ENCODE peak calls at places on chromosomes 11 and 22, in ten cellular contexts. R is psoas muscle; J is IMR-90; K is CD4-positive, alpha-beta T cell; I is HL-60; G is GM06990; S is H9; M is A673; X is HFF-Myc; H is neural crest cell. Y is an unnamed sample.

GRCh38 chr22:25875461-25875860 is 133.5 kb downstream of the MYO18B start:
- DNase-seq in H (no peak), M (no peak), I (no peak), G (no peak), S (no peak), K (no peak), J (no peak), X (no peak), R (no peak), Y (no peak)

GRCh38 chr11:77083553-77084245 is 16.9 kb downstream of the CAPN5 start:
- DNase-seq in H (no peak), G (no peak), R (peak), X (no peak), I (no peak), K (no peak), S (no peak), J (no peak), M (no peak), Y (no peak)

GRCh38 chr11:64076764-64077163 is 41.0 kb downstream of the FLRT1 start:
- DNase-seq in H (no peak), X (no peak), K (no peak), M (no peak), J (no peak), G (no peak), R (no peak), I (no peak), S (no peak), Y (no peak)

GRCh38 chr11:69442012-69442806 is 39.3 kb upstream of the LINC01488 start:
- DNase-seq in X (no peak), H (no peak), R (no peak), K (no peak), I (no peak), M (no peak), G (no peak), S (no peak), J (no peak), Y (no peak)

GRCh38 chr11:47216141-47216798 is 1.5 kb downstream of the DDB2 start:
- DNase-seq in H (no peak), I (peak), S (no peak), R (no peak), X (no peak), G (peak), M (peak), K (peak), J (peak), Y (no peak)

GRCh38 chr22:24391836-24392217 is 35.6 kb upstream of the ADORA2A start:
- DNase-seq in R (no peak), S (no peak), X (no peak), J (peak), G (no peak), K (no peak), H (no peak), I (no peak), M (no peak), Y (no peak)

GRCh38 chr11:5280582-5281102 is 10.9 kb upstream of the HBE1 start:
- DNase-seq in G (peak), S (peak), J (peak), R (peak), X (peak), I (peak), M (peak), K (no peak), H (no peak), Y (peak)

GRCh38 chr11:111370902-111371578 is 8.0 kb downstream of the POU2AF1 start:
- DNase-seq in K (no peak), H (no peak), M (no peak), R (no peak), G (peak), X (no peak), S (no peak), J (no peak), I (no peak), Y (no peak)

GRCh38 chr11:10688401-10688800 is 5.2 kb downstream of the IRAG1 start:
- DNase-seq in R (no peak), X (no peak), I (no peak), M (no peak), S (no peak), J (peak), H (no peak), G (no peak), K (no peak), Y (no peak)

GRCh38 chr22:39679652-39680051 is 109.1 kb downstream of the CACNA1I start:
- DNase-seq in K (no peak), H (no peak), I (no peak), X (no peak), S (no peak), G (no peak), M (no peak), R (no peak), J (no peak), Y (no peak)

GRCh38 chr11:102401905-102402304 is 50.7 kb downstream of the TMEM123 start:
- DNase-seq in K (no peak), G (no peak), S (no peak), R (no peak), X (no peak), J (no peak), I (no peak), M (no peak), H (no peak), Y (no peak)

GRCh38 chr11:84722583-84723108 is 904.5 kb downstream of the DLG2 start:
- DNase-seq in J (no peak), S (peak), X (no peak), K (no peak), I (no peak), M (peak), G (no peak), R (no peak), H (no peak), Y (peak)
- TF ChIP-seq CTCF in J (no peak), S (peak), X (no peak), K (no peak), I (no peak), M (peak), G (no peak), R (peak), H (peak), Y (peak)

GRCh38 chr11:128948583-128948982 is 5.9 kb upstream of the TP53AIP1 start:
- DNase-seq in R (no peak), J (no peak), M (no peak), X (no peak), G (no peak), I (no peak), H (no peak), K (no peak), S (peak), Y (peak)
- TF ChIP-seq CTCF in R (no peak), J (peak), M (no peak), X (peak), G (peak), I (no peak), H (peak), K (no peak), S (peak), Y (peak)

DNA sequence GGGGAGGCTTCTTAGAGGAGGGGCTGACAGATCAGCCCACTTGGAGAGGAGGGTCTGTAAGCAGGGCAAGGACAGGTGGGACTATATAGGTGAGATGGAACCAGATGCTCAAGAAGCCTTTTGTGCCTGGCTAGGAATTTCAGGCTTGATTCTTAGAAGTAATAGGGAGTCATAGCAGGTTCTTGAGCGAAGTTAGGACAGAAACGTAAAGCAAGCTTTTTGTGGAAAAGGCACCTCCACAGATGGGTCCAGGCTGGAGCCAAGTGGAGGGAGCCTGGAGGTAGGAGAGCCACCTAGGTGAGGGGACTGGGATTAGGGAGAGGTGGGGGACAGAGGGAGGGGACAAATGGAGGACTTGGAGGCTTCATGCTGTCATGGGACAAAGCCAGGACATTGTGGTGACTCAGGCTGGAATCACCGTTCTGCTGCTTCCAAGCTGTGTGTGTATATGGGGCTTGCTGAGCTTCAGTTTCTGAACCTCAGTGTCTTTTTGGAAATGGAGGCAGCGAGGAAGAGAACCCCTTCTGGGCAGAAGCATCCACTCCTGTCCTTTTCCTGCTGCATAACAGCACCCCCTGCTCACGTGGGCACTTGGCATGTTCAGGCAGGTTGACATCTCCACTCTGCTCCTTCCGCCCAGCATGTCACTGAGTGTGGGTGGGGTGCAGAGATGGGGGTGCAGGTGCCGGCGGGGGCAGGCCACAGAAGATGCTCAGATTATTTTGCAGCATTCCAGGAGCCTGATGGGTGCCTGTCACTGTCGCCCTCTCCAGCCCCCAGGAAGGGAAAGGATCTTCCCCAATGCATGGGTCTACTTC is 58.0 kb downstream of the MCM5 start:
- DNase-seq in J (peak), K (no peak), I (no peak), H (no peak), X (no peak), S (no peak), R (no peak), G (no peak), M (no peak), Y (no peak)
- TF ChIP-seq CTCF in J (no peak), K (no peak), I (no peak), H (no peak), X (no peak), S (no peak), R (no peak), G (no peak), M (no peak), Y (no peak)

DNA sequence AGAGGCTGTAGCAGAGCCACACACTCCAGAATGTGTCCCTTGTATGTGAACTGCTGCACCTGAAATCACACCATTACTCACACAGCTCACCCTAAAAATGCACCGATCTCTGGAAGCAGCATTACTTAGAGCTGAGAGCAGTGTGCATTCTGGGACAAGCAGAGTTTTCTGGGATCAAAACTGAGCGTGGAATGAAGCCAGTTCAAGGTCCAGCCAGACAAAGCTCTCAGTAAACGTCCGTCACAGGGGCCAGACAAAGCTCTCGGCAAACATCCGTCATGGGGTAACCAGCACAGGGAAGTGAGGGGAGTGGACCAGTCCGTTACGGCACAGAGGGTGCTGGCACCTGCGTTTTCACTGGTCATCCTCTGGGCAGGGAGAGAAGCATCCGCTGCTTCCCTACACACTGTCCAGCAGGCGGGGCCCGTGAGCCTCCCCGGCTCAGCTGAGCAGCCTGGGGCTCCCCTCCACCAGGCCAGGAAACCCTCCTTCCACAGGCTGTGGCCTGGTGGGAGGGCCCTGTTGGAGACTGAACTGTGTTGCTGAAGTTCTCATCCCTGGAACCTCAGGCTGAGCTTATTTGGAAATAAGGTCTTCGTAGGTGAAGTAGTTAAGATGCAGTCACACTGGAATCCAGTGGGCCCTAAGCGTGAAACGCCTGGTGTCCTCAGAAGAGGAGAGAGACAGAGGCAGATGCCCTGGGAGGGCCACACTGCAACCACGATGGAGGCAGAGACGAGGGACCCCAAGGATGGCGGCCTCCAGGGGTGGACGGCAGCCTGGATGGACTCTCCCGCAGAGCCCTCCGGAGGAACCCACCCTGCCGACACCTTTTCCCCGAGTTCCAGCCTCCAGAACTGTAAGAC is 883.9 kb downstream of the BRD1 start:
- DNase-seq in H (peak), M (peak), X (no peak), R (no peak), J (no peak), S (peak), I (peak), G (no peak), K (no peak), Y (peak)
- TF ChIP-seq CTCF in H (peak), M (peak), X (no peak), R (peak), J (no peak), S (peak), I (peak), G (no peak), K (no peak), Y (peak)

DNA sequence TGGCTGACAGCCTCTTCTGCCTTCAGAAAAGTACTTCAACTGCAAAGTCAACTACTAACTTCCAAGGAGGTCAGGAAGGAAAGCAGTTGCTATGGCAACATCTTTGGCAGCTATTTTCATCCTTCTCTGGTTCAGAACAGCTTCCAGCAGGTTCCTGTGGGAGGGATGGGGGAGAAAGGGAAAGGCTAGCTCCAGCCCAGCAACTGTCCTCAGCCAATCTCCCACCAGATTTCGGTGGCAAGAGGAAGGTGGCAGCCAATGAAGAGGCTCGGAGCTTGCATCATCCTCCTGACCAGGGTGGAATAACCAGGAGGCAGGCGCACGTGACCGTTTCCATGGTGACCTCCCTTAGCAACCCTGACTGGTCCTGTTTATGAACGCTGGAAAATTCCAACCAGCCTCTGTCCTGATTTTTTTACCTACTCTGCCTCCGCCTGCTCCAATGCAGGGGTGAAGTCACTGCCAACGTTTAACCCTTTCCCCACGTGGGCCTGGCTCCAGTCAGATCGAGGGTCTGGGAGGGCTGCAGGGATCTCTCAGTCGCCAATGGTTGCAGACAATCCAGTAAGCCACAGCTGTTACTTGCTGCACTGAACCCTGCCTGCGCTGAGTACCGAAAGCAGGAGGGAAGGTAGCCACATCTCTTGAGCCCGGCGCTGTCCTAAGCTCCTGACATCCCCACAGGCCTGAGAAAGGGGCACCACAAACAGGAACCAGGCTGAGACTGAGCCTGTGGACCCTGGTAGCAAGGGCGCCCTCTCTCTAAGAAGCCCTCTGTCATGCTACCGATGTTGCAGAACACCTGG is 11.2 kb upstream of the MALAT1 start:
- DNase-seq in K (no peak), J (peak), M (peak), G (peak), H (peak), R (peak), I (peak), S (peak), X (peak), Y (peak)
- TF ChIP-seq CTCF in K (no peak), J (no peak), M (no peak), G (peak), H (no peak), R (no peak), I (no peak), S (no peak), X (no peak), Y (no peak)

GRCh38 chr11:49995559-49995958 is 13.2 kb upstream of the OR4C12 start:
- DNase-seq in S (peak), K (no peak), H (no peak), J (peak), R (no peak), X (peak), M (peak), G (no peak), I (peak), Y (peak)
- TF ChIP-seq CTCF in S (peak), K (no peak), H (peak), J (peak), R (peak), X (peak), M (peak), G (peak), I (no peak), Y (no peak)

GRCh38 chr11:117180661-117181585 is 2.4 kb downstream of the SIDT2 start:
- DNase-seq in M (peak), S (peak), X (peak), R (peak), I (peak), K (peak), J (peak), H (peak), G (peak), Y (peak)
- TF ChIP-seq CTCF in M (peak), S (peak), X (peak), R (peak), I (peak), K (peak), J (peak), H (peak), G (peak), Y (peak)

DNA sequence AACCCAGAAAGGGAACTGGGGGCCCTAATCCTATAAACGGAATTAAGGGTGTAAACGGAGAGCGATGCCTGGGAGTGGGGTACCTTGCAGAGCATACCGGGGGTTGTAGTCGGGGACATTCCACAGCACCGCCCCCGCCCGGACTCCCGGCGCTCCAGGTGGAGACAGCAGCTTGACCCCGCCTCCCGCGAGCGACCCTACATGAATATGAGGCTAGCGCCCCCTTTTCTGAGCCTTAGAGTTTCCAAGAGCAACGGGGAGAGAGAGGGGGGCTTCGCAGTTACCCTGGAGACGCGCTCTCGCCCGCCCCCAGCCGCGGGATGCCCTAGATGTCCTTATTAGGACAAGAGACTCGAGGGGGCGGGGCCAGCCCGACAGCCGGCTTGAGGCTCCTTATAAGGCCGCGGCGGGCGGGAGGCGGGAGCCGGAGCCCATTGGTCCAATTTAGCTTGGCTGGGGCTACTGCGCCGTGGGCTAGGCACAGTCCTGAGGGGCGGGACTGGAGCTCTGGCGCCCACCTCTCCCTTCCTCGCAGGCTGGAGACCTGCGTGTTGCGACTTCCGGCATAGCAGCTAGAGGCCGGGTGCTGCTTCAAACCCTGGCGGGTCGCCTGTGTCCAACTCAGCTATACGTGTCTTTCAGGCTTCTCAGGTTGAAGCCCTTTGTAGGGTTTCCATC is 960 bp upstream of the MUS81 start:
- DNase-seq in M (peak), X (peak), I (peak), R (peak), K (peak), S (peak), J (peak), G (peak), H (peak), Y (peak)
- TF ChIP-seq CTCF in M (peak), X (peak), I (no peak), R (no peak), K (no peak), S (peak), J (no peak), G (no peak), H (peak), Y (no peak)

Y was measured in nephron progenitor cell.